ENCODE peak calls at places on chromosomes 3 and 15, in seven cellular contexts. A is upper lobe of right lung, S is A549, F is mucosa of descending colon, U is colonic mucosa, N is mesothelial cell of epicardium, O is astrocyte of the spinal cord. B is an unnamed sample.
A peak's percentile ranks its signal among the peaks of the same experiment; 100 is the strongest.

GRCh38 chr3:145089337-145089736 is 1071.6 kb downstream of the PLOD2 start:
- DNase-seq in A (no peak), S (no peak), F (no peak), U (no peak), N (no peak), O (no peak), B (no peak)

GRCh38 chr3:179954226-179954870 is 82.4 kb downstream of the PEX5L start:
- DNase-seq in A (no peak), S (no peak), F (no peak), U (no peak), N (no peak), O (no peak), B (no peak)

GRCh38 chr15:89669941-89670340 is 9.2 kb downstream of the PLIN1 start:
- DNase-seq in A (no peak), S (no peak), F (no peak), U (no peak), N (no peak), O (no peak), B (no peak)

GRCh38 chr3:56869157-56869889 is 67.6 kb upstream of the ARHGEF3 start:
- DNase-seq in A (no peak), S (no peak), F (no peak), U (no peak), N (no peak), O (peak; percentile 57), B (no peak)

GRCh38 chr15:74784854-74785715 is 3.2 kb downstream of the CSK start:
- DNase-seq in A (no peak), S (no peak), F (no peak), U (no peak), N (no peak), O (no peak), B (no peak)

GRCh38 chr15:101062471-101063171 is 143.5 kb downstream of the LRRK1 start:
- DNase-seq in A (peak; percentile 20), S (no peak), F (peak; percentile 29), U (no peak), N (no peak), O (no peak), B (peak; percentile 24)

GRCh38 chr3:141478139-141478538 is 8.7 kb upstream of the RASA2 start:
- DNase-seq in A (no peak), S (no peak), F (no peak), U (no peak), N (no peak), O (no peak), B (no peak)

GRCh38 chr3:190384241-190384863 is 3.6 kb upstream of the CLDN16 start:
- DNase-seq in A (no peak), S (peak; percentile 58), F (no peak), U (peak; percentile 38), N (no peak), O (peak; percentile 61), B (no peak)

GRCh38 chr3:25038907-25039306 is 389.2 kb upstream of the RARB start:
- DNase-seq in A (no peak), S (no peak), F (no peak), U (no peak), N (no peak), O (peak; percentile 37), B (no peak)

GRCh38 chr15:37880009-37880834 is 54.2 kb upstream of the TMCO5A start:
- DNase-seq in A (no peak), S (peak; percentile 0), F (no peak), U (no peak), N (no peak), O (peak; percentile 79), B (no peak)

GRCh38 chr3:136152963-136153362 is 43.2 kb downstream of the MSL2 start:
- DNase-seq in A (no peak), S (no peak), F (no peak), U (no peak), N (no peak), O (no peak), B (no peak)

GRCh38 chr3:157176108-157176507 is 16.2 kb upstream of the CCNL1 start:
- DNase-seq in A (no peak), S (no peak), F (no peak), U (no peak), N (no peak), O (peak; percentile 37), B (no peak)

GRCh38 chr15:86089422-86089821 is 9.8 kb downstream of the AGBL1 start:
- DNase-seq in A (no peak), S (no peak), F (no peak), U (no peak), N (no peak), O (no peak), B (no peak)

GRCh38 chr3:48465531-48466378 is 19.2 kb downstream of the ATRIP start:
- DNase-seq in A (peak; percentile 95), S (peak; percentile 97), F (peak; percentile 96), U (peak; percentile 97), N (peak; percentile 80), O (peak; percentile 100), B (peak; percentile 86)
- TF ChIP-seq CTCF in A (peak; percentile 70), S (peak; percentile 60), F (peak; percentile 32), U (peak; percentile 53), N (no peak), O (peak; percentile 77), B (no peak)

GRCh38 chr15:71650603-71651002 is 159.8 kb upstream of the NR2E3 start:
- DNase-seq in A (no peak), S (no peak), F (no peak), U (no peak), N (no peak), O (no peak), B (no peak)
- TF ChIP-seq CTCF in A (no peak), S (no peak), F (no peak), U (no peak), N (no peak), O (no peak), B (no peak)

GRCh38 chr15:62125763-62126162 is 39.3 kb downstream of the C2CD4B start:
- DNase-seq in A (no peak), S (no peak), F (no peak), U (peak; percentile 74), N (no peak), O (no peak), B (no peak)
- TF ChIP-seq CTCF in A (peak; percentile 46), S (peak; percentile 39), F (no peak), U (peak; percentile 42), N (no peak), O (peak; percentile 56), B (no peak)

DNA sequence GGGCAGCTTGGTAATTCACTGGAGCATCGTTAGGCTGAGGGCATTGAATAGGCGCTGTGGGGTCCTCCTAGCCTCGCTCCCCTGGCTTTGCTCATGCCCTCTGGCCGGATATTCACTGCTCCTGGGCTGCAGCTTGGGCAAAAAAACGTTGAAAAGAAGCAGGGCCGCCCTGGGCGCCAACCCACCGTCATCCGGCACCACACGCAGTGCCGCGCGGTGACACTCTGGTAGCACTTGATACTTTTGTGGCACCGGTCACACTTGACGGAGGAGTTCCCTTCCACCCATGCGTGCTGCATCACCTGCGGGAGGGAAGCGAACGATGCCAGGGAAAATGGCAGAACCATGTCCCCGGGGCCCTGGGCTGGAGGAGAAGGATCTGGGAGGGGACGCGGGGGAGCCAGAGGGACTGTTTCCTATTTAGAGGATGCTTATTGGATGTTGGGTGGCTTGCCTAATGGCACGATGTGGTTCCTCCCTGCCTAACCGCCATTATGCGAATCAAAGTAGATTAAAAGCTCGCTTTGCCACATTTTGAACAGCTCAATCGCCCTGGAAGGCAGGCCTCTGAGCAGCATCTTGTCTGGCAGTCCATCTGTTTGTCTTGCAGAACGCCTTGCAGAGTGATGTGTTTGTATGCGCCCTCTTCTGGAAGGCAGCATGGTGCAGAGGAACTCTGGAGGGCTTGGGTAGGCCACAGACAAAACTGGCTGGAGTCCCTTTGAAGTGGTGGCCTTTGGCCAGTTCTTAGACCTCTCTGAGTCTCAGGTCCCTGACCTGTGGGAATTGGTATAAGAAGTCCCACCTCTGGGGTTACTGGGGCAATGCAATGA is 93.2 kb downstream of the DGKG start:
- DNase-seq in A (no peak), S (no peak), F (no peak), U (no peak), N (no peak), O (no peak), B (no peak)
- TF ChIP-seq CTCF in A (peak; percentile 8), S (peak; percentile 30), F (no peak), U (no peak), N (no peak), O (peak; percentile 55), B (no peak)

DNA sequence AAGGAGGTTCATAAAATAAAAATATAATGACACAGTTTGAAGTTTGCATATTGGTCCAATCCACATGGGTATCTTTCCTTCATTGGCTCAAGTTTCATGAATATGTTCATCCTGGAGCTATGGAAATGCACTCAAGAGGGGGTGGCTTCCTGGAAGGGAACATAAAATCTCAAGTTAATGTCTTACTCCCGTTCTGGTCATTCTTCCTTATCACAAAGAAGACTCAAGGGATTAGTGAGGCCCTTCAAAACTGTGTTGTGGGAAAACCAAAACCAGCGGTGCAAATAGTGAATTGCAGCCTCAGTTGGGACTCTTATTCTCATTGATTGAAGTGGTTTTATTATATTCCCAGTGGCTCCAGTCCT is 211.0 kb downstream of the PDCD6IP start:
- DNase-seq in A (no peak), S (peak; percentile 44), F (no peak), U (no peak), N (no peak), O (peak; percentile 41), B (no peak)
- TF ChIP-seq CTCF in A (no peak), S (no peak), F (no peak), U (no peak), N (no peak), O (no peak), B (no peak)

DNA sequence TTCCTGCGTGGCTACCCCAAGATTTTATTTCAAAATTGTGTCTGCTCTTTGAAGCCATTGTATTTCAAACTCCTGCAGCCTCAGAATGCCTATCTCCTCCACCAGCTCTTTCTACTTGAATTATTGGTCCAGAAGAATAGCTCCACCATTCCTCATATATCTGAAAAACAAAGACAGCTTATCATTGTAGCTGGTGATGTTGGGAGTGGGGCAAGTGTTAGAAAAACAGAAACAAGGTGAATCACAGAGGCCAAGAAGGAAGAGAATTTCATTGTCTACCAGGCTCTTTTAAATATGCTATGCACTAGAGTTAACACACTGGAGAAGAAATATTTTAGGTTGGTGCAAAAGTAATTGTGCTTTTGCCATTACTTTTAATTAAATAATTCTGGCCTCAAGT is 307.9 kb upstream of the ROPN1 start:
- DNase-seq in A (no peak), S (no peak), F (no peak), U (no peak), N (no peak), O (no peak), B (no peak)
- TF ChIP-seq CTCF in A (no peak), S (no peak), F (no peak), U (no peak), N (no peak), O (no peak), B (no peak)

DNA sequence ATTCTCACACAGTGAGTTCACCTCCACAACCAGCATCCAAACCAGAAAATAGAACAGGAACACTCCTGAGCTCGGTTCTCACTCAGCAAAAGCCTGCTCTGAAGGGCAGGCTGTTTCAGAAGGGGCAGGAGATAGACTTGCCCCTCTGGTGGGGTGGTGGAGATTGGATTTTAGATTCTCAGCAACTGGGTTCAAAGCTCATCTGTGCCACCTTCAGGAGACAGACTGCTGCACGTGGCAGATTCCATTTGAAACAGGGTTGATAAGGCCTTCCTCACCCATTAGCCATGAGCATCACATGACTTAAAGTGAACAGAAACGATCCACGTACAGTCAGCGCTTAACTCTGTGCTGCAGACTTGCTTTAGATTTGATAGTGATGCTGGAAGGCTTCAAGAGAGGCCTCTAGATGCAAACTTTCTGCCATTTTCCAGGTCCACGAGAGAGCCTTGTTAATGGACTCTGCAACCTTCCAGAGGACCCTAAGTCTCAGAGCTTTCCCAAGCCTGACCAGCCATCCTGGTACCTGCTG is 35.0 kb upstream of the MGLL start:
- DNase-seq in A (no peak), S (no peak), F (no peak), U (no peak), N (no peak), O (no peak), B (no peak)
- TF ChIP-seq CTCF in A (no peak), S (no peak), F (no peak), U (no peak), N (no peak), O (peak; percentile 23), B (no peak)

GRCh38 chr15:82909080-82909815 is 43.3 kb downstream of the HOMER2 start:
- DNase-seq in A (no peak), S (no peak), F (no peak), U (no peak), N (no peak), O (no peak), B (no peak)
- TF ChIP-seq CTCF in A (no peak), S (no peak), F (no peak), U (no peak), N (no peak), O (no peak), B (no peak)